ENCODE peak calls at places on chromosomes 6 and 20, in six cellular contexts. B is Peyer's patch, D is sigmoid colon, G is HepG2, W is lower leg skin, E is uterus. V is an unnamed sample.

GRCh38 chr6:89787660-89788338 is 31.8 kb downstream of the MDN1 start:
- DNase-seq in E (no peak), B (no peak), G (no peak), D (no peak), W (no peak), V (no peak)

GRCh38 chr6:114282268-114282667 is 60.6 kb downstream of the HS3ST5 start:
- DNase-seq in W (no peak), B (no peak), G (no peak), E (no peak), D (no peak), V (no peak)

GRCh38 chr6:124073021-124073420 is 269.4 kb downstream of the NKAIN2 start:
- DNase-seq in E (no peak), D (no peak), B (no peak), W (no peak), G (no peak), V (no peak)

GRCh38 chr6:30591008-30591407 is 19.8 kb downstream of the ABCF1 start:
- DNase-seq in E (no peak), G (no peak), D (no peak), B (no peak), W (peak), V (no peak)

GRCh38 chr6:1614448-1614766 is 4.7 kb downstream of the FOXC1 start:
- DNase-seq in D (no peak), W (no peak), G (no peak), E (no peak), B (no peak), V (no peak)

GRCh38 chr6:4693158-4693557 is 83.0 kb upstream of the CDYL start:
- DNase-seq in E (no peak), W (no peak), B (no peak), G (no peak), D (no peak), V (no peak)

GRCh38 chr6:27260836-27261375 is 13.4 kb downstream of the PRSS16 start:
- DNase-seq in W (no peak), G (no peak), E (no peak), D (no peak), B (no peak), V (no peak)

GRCh38 chr6:111011360-111012142 is 29.7 kb downstream of the RPF2 start:
- DNase-seq in B (no peak), G (peak), W (no peak), E (no peak), D (no peak), V (no peak)

GRCh38 chr6:150898390-150899170 is 33.1 kb downstream of the MTHFD1L start:
- DNase-seq in G (no peak), W (no peak), E (no peak), B (no peak), D (peak), V (no peak)

GRCh38 chr6:75130784-75131183 is 75.1 kb downstream of the COL12A1 start:
- DNase-seq in W (no peak), B (no peak), D (no peak), G (no peak), E (no peak), V (no peak)

GRCh38 chr6:33988121-33989015 is 157.5 kb downstream of the GRM4 start:
- DNase-seq in G (peak), B (no peak), W (no peak), D (no peak), E (peak), V (no peak)

GRCh38 chr6:92376711-92377110 is 1042.6 kb downstream of the EPHA7 start:
- DNase-seq in W (no peak), G (no peak), E (no peak), D (no peak), B (no peak), V (no peak)

GRCh38 chr6:35258858-35259193 is 709 bp upstream of the ZNF76 start:
- DNase-seq in W (no peak), B (no peak), E (no peak), G (peak), D (peak), V (no peak)

GRCh38 chr6:1703091-1703855 is 93.6 kb downstream of the FOXC1 start:
- DNase-seq in D (no peak), B (no peak), E (no peak), G (no peak), W (no peak), V (no peak)

GRCh38 chr20:38581013-38581412 is at the start of gene ADIG:
- DNase-seq in B (no peak), D (no peak), G (peak), E (no peak), W (no peak), V (no peak)

GRCh38 chr20:11112837-11113236 is 439.0 kb upstream of the JAG1 start:
- DNase-seq in W (no peak), G (no peak), D (no peak), B (no peak), E (no peak), V (no peak)

GRCh38 chr6:29663300-29664039 is 6.6 kb downstream of the MOG start:
- DNase-seq in E (no peak), G (no peak), D (no peak), B (no peak), W (no peak), V (no peak)

GRCh38 chr6:511488-512137 is 120.1 kb downstream of the IRF4 start:
- DNase-seq in G (no peak), B (no peak), E (no peak), W (no peak), D (no peak), V (no peak)

GRCh38 chr6:46062312-46062711 is 46.7 kb upstream of the CLIC5 start:
- DNase-seq in B (peak), G (no peak), E (no peak), D (no peak), W (no peak), V (no peak)

GRCh38 chr20:49043000-49043399 is 3.1 kb upstream of the CSE1L start:
- DNase-seq in D (no peak), W (no peak), G (no peak), E (no peak), B (no peak), V (no peak)

GRCh38 chr6:136160255-136160654 is 89.9 kb downstream of the MTFR2 start:
- DNase-seq in E (no peak), B (no peak), G (no peak), D (no peak), W (no peak), V (no peak)

GRCh38 chr6:144756469-144756868 is 471.3 kb downstream of the UTRN start:
- DNase-seq in B (no peak), E (no peak), D (no peak), W (no peak), G (no peak), V (no peak)

GRCh38 chr6:46419576-46420002 is 71.7 kb downstream of the RCAN2 start:
- DNase-seq in D (peak), W (peak), E (peak), G (peak), B (no peak), V (no peak)

GRCh38 chr6:107108201-107108890 is 7.0 kb downstream of the BEND3 start:
- DNase-seq in G (no peak), E (no peak), D (peak), B (no peak), W (no peak), V (no peak)

GRCh38 chr20:62275263-62275619 is 27.6 kb upstream of the ADRM1 start:
- DNase-seq in D (no peak), B (no peak), W (no peak), G (no peak), E (no peak), V (no peak)

GRCh38 chr6:6244624-6245023 is 75.8 kb downstream of the F13A1 start:
- DNase-seq in W (no peak), B (no peak), G (no peak), E (no peak), D (no peak), V (no peak)

GRCh38 chr6:5285081-5285480 is 23.8 kb downstream of the FARS2 start:
- DNase-seq in E (no peak), G (no peak), D (no peak), W (no peak), B (no peak), V (no peak)

GRCh38 chr6:146312606-146313005 is 231.0 kb upstream of the RAB32 start:
- DNase-seq in G (no peak), B (no peak), E (no peak), D (no peak), W (no peak), V (no peak)

GRCh38 chr6:113971786-113972185 is 838 bp upstream of the HDAC2 start:
- DNase-seq in B (no peak), G (no peak), E (no peak), D (no peak), W (no peak), V (no peak)

GRCh38 chr20:24981750-24982149 is 10.8 kb downstream of the APMAP start:
- DNase-seq in E (no peak), D (peak), W (no peak), G (no peak), B (no peak), V (no peak)

GRCh38 chr6:35297541-35298481 is at the start of gene DEF6:
- DNase-seq in G (peak), D (peak), E (peak), B (peak), W (peak), V (no peak)

GRCh38 chr6:75196051-75196743 is 9.7 kb downstream of the COL12A1 start:
- DNase-seq in G (no peak), W (no peak), D (no peak), B (no peak), E (no peak), V (no peak)

GRCh38 chr6:161393839-161394364 is 120.0 kb upstream of the AGPAT4 start:
- DNase-seq in D (no peak), W (peak), G (peak), B (no peak), E (peak), V (no peak)

GRCh38 chr20:32945710-32946221 is 58.5 kb downstream of the SUN5 start:
- DNase-seq in G (peak), B (no peak), E (no peak), W (no peak), D (no peak), V (no peak)

DNA sequence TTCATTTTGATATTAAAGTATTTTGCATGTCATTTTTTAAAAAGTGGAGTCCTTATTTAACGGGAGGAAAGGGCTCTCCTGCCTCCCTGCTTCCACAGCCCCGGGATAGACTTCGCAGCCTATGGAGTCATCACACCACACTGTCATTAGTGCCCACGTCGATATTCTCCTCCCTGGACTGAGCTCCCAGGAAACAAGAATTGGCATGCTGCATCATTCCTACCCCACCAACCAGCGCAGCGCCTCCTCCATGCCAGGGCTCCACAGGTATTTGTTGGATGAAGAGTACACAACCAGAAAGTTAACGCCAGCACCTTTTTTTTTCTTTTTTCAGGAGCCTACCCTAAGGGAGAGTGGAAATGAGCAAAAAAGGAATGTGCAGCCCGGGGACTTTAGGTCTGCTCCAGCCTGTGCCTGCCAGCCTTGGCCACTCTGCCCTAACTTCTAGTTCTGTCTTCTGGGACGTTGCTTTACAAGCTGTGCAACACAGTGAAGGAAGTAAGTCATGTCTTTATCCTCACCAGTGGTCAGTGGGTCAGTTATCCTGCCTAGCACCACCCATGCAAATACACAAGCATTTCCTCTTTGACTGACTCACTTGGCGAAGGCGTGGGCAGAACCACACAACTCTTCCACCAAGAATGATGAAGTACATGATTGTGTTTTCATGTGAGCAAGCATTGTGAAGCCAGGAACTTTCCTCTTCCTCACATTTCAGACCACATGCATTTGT is 180.7 kb upstream of the UST start:
- DNase-seq in B (no peak), W (no peak), G (no peak), E (no peak), D (no peak), V (no peak)
- TF ChIP-seq POLR2A in B (no peak), W (no peak), G (no peak), E (no peak), D (no peak), V (no peak)

GRCh38 chr6:99119109-99120031 is 171.6 kb upstream of the FBXL4 start:
- DNase-seq in B (no peak), D (no peak), E (no peak), G (peak), W (no peak), V (no peak)

GRCh38 chr6:99111590-99111989 is 163.8 kb upstream of the FBXL4 start:
- DNase-seq in E (no peak), B (no peak), W (no peak), G (no peak), D (no peak), V (no peak)

GRCh38 chr6:99110004-99110403 is 162.3 kb upstream of the FBXL4 start:
- DNase-seq in B (no peak), W (no peak), D (peak), G (no peak), E (no peak), V (no peak)

DNA sequence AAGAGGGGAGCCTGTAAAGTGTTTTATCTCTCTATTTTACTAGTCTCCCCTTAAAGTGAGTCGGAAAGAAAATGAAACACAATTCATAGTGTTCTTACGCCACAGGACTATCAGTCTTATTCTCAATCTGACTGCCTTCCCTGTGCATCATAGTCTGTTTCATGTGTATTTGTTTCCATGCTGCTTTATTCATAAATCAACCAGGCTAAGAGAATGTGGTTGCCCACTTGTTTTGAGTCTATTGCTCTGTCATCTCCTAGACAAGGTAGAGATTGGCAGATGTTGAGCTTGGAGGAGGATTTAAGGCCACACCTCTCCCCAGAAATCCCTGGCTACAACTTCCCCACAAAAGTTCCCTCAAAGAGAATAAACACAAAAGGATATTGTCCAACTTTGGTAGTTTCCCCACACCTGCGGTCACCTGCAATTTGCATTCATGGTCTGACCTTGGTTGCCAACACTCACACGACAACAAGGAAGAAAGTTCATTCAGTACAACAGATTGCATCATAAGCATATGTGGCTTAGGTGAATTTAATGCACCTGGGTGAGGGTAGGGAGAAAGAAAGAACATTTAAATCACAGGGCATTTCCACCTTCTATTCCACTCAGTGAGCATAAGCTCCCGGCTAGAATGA is 167.1 kb upstream of the FBXL4 start:
- DNase-seq in B (no peak), G (peak), D (no peak), E (no peak), W (no peak), V (no peak)
- TF ChIP-seq CTCF in B (no peak), G (no peak), D (no peak), E (no peak), W (no peak), V (no peak)

DNA sequence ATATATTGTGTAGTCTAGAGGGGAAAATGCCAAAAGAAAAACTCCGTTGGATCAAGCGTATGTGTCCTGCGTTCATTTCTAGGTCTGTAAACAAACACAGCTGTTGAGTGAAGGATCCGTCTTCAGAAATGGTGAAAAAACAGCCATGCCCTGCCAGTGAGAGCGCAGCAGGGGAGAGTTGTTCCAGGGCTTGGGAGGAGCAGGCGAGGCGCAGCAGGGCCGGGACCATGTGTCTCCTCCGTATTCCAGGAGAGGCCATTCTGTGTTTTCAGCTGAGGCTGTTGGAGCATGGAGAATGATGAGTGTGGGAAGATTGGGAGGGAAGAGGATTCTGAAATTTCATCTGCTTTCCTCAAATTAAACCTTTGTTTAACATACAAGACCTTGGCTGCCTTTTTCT is 38.0 kb downstream of the BMP6 start:
- DNase-seq in W (no peak), D (no peak), B (no peak), G (no peak), E (no peak), V (no peak)
- TF ChIP-seq POLR2A in W (no peak), D (no peak), B (no peak), G (no peak), E (no peak), V (no peak)

DNA sequence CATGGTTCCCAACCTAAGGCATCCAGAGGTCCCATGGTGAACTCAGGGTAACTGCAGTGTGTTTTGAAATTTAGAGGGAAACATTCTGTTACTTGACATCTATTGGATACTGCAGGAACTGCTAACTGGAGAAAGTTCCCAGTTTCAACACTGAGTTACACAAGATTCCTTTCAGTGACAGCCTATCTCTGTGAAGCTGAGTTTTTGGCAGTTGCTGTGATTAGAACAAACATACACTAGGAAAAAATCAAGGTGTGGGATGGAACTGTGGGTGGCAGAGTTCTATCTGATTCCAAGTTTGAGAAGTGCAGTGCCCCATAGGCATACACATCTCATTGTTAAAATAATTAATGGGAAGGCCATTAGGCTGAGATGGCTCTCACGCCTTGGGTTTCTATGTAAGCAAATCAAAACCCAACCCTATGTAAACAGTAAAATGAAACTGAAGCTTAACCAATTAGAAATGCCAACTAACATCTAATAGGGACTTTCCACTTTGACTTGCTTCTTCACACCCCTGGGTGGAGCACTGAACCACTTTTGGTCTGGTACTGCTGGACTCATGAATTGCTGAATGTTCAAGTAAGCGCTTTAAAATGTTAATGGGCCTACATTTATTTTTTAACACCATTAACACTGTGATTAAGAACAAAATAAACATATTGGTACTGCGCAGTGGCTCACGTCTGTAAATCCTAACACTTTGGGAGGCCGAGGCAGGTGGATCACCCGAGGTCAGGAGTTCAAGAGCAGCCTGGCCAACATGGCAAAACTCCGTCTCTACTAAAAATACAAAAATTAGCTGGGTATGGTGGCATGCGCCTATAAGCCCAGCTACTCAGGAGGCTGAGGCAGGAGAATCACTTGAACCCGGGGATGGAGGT is 55.2 kb upstream of the TBC1D7 start:
- DNase-seq in W (no peak), B (no peak), D (no peak), G (peak), E (no peak), V (no peak)
- TF ChIP-seq CTCF in W (no peak), B (peak), D (peak), G (peak), E (no peak), V (peak)

DNA sequence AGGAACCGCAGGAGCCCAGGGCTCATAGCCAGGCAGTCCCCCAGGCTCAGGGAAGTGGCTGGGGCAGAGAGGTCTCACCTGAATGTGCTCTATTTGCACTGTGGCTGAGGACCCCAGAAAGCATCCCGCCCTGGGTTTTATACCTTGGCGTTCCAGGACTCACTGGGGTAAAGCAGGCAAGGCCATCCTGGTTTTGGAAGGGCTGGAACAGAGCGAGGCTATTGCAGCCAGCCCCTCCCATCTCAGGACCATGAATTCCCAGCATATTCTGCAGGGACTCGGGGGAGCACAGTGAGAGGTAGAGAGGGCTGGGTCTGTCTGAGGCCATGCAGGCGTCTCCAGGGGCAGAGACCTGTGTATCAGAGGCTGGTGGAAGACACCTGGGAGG is 113.6 kb upstream of the AFDN start:
- DNase-seq in B (no peak), E (no peak), W (no peak), D (no peak), G (no peak), V (no peak)
- TF ChIP-seq POLR2A in B (no peak), E (no peak), W (no peak), D (no peak), G (no peak), V (no peak)

DNA sequence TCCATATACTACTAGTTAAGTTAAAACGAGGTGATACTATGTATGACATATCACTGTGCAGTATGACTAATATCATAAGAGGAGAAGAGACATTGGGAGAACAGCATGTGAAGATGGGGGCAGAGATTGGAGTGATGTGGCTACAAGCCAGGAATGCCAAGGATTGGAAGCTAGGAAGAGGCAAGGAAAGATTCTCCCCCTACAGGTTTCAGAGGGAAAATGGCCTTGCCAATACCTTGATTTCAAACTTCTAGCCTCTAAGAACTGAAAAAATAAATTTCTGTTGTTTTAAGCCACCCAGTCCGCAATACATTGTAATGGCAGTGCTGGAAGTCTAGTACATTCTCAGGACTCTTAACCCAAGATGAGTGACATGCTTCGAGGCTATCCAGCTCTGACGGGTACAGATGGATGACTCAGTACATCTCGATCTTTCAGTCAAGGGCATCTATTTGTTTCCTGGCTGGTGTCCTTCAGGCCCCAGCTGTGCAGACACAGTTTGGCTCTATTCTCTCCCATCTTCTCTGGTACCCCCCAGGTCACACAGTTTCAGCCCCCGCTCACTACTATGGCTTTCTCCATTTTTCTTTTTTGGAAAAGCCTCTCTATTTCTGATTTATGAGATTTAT is 55.5 kb upstream of the THEMIS start:
- DNase-seq in E (no peak), B (no peak), G (no peak), D (no peak), W (no peak), V (no peak)
- TF ChIP-seq CTCF in E (no peak), B (no peak), G (no peak), D (no peak), W (no peak), V (no peak)

GRCh38 chr20:36573103-36573797 is at the start of gene TGIF2:
- DNase-seq in W (peak), D (peak), E (peak), B (peak), G (peak), V (no peak)
- TF ChIP-seq POLR2A in W (no peak), D (no peak), E (peak), B (no peak), G (peak), V (no peak)